ENCODE peak calls at places on chromosomes 6 and 20, in five cellular contexts. Y is uterus, Q is ovary, N is sigmoid colon, J is right lobe of liver. A is an unnamed sample.

GRCh38 chr6:115753446-115753845 is 307.2 kb downstream of the FRK start:
- DNase-seq in J (no peak), Q (no peak), N (no peak), Y (no peak), A (no peak)

GRCh38 chr6:13453172-13453552 is 34.2 kb downstream of the GFOD1 start:
- DNase-seq in Q (no peak), N (no peak), Y (no peak), J (no peak), A (no peak)

GRCh38 chr6:68951350-68951749 is 316.3 kb downstream of the ADGRB3 start:
- DNase-seq in Q (no peak), J (no peak), N (no peak), Y (no peak), A (no peak)

GRCh38 chr20:49291200-49291599 is 13.3 kb upstream of the ZNFX1 start:
- DNase-seq in N (no peak), J (no peak), Y (no peak), Q (no peak), A (no peak)

GRCh38 chr6:143559101-143559500 is 47.6 kb upstream of the FUCA2 start:
- DNase-seq in J (no peak), Y (no peak), N (no peak), Q (no peak), A (no peak)

GRCh38 chr20:32979201-32979998 is 24.8 kb downstream of the SUN5 start:
- DNase-seq in Y (no peak), Q (no peak), J (no peak), N (peak), A (no peak)

GRCh38 chr20:59525500-59526241 is 78.7 kb upstream of the PHACTR3 start:
- DNase-seq in J (peak), Q (no peak), Y (no peak), N (no peak), A (peak)

GRCh38 chr6:97292671-97293070 is 9.7 kb upstream of the MMS22L start:
- DNase-seq in N (no peak), Y (no peak), J (no peak), Q (no peak), A (no peak)

GRCh38 chr6:153525998-153526397 is 394.9 kb upstream of the RGS17 start:
- DNase-seq in N (no peak), Q (no peak), J (no peak), Y (no peak), A (no peak)

GRCh38 chr6:151087861-151088598 is 151.7 kb upstream of the AKAP12 start:
- DNase-seq in N (no peak), Y (peak), J (no peak), Q (peak), A (no peak)

GRCh38 chr6:133241901-133242760 is 974 bp downstream of the EYA4 start:
- DNase-seq in Y (no peak), Q (no peak), N (peak), J (peak), A (peak)
- H3K4me3 ChIP-seq in Y (peak), Q (peak), N (peak), J (peak), A (peak)

DNA sequence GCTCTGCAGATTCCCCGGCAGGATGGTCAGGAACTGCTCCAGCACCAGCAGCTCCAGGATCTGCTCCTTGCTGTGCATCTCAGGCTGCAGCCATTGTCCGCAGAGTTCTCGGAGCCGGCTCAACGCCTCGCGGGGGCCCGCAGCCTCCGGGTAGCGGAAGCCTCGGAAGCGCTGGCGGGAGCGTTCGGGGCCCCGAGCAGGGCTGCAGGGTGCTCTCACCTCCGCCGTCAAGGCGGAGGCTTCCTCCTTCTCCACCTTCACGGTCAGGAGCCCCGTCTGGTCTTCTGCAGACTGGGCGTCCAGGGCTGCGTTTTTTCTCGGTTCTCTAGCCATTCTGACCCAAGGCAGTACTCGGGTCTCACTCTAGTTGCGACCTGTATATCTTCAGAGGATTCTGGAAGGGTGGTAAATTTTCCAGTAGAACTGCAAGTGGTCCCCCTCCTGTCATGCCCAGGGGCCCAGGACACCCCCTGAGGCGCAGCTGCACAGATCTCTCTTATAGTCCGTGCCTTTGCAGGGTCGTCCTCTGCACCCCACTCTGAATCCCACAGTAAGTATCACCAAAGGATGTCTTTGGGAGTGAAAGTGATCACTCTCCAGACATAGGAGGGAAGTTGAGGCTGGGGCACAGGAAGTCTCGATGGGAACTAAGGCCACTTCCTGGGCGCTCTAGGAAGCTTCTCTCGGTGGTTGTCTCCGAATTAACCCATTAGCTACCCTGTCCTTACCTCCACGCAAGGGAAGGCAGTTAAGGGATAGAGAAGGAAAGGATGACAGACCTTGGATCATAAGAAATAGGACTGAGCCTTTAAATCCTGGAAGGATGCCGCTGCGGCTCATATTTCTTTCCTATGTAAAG is at the start of gene ZKSCAN4:
- DNase-seq in Y (peak), Q (peak), J (peak), N (peak), A (peak)
- TF ChIP-seq POLR2A in Y (no peak), Q (no peak), J (no peak), N (no peak), A (no peak)

GRCh38 chr20:31661625-31662371 is 24.1 kb downstream of the COX4I2 start:
- DNase-seq in Q (peak), J (peak), Y (peak), N (peak), A (peak)
- H3K4me3 ChIP-seq in Q (peak), J (no peak), Y (peak), N (peak), A (no peak)

GRCh38 chr20:35021063-35021462 is 65.4 kb downstream of the MYH7B start:
- DNase-seq in Q (no peak), N (no peak), J (no peak), Y (no peak), A (no peak)
- TF ChIP-seq POLR2A in Q (no peak), N (no peak), J (no peak), Y (no peak), A (no peak)

GRCh38 chr6:32796848-32797776 is 19.7 kb downstream of the HLA-DOB start:
- DNase-seq in Q (peak), Y (peak), J (peak), N (peak), A (peak)
- H3K4me3 ChIP-seq in Q (no peak), Y (no peak), J (no peak), N (peak), A (no peak)

GRCh38 chr20:45358282-45359068 is 4.5 kb upstream of the SYS1 start:
- DNase-seq in N (peak), J (peak), Q (peak), Y (peak), A (peak)
- TF ChIP-seq POLR2A in N (peak), J (peak), Q (no peak), Y (no peak), A (peak)

GRCh38 chr6:108968746-108969316 is 120.6 kb downstream of the ARMC2 start:
- DNase-seq in Y (no peak), J (no peak), Q (no peak), N (no peak), A (no peak)

GRCh38 chr6:108969776-108970175 is 121.6 kb downstream of the ARMC2 start:
- DNase-seq in Q (no peak), N (no peak), J (no peak), Y (no peak), A (no peak)

GRCh38 chr6:108968325-108968724 is 120.1 kb downstream of the ARMC2 start:
- DNase-seq in Y (no peak), N (no peak), Q (no peak), J (no peak), A (no peak)

DNA sequence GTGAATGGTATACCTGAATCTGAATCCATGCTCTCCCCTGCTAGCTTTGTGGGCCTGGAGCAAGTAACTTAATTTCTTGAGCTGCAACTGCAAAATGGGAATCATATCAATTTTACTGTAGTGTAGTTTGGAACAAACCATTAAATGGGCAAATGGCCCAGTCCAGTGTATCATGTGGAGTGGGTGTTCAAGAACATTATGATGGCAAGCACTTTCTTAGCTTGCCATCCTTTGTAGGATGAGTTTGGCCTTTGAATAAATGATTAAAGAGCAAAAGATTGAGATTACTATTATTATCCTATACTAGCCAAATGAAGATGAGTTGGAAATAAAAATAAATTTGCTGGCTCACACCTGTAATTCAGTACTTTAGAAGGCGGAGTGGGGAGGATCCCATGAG is 120.4 kb downstream of the SESN1 start:
- DNase-seq in Q (no peak), N (no peak), J (no peak), Y (no peak), A (no peak)
- H3K4me3 ChIP-seq in Q (no peak), N (no peak), J (no peak), Y (no peak), A (no peak)